ENCODE peak calls at places on chromosomes 4 and X, in five cellular contexts. L is T-helper 9 cell, Y is HCEC 1CT, H is H1, B is GM23248. F is an unnamed sample.

GRCh38 chr4:7206385-7206784 is 14.0 kb downstream of the SORCS2 start:
- DNase-seq in L (no peak), H (no peak), B (peak), Y (no peak), F (no peak)

GRCh38 chrX:21806691-21807090 is 32.7 kb upstream of the MBTPS2 start:
- DNase-seq in B (peak), Y (peak), L (no peak), H (no peak), F (no peak)

GRCh38 chr4:52251864-52252263 is 200.8 kb downstream of the SPATA18 start:
- DNase-seq in Y (no peak), B (peak), L (no peak), H (no peak), F (no peak)

GRCh38 chr4:10184051-10184450 is 67.5 kb upstream of the WDR1 start:
- DNase-seq in B (peak), Y (no peak), L (no peak), H (no peak), F (no peak)

GRCh38 chr4:40185830-40186664 is 10.8 kb upstream of the RHOH start:
- DNase-seq in L (no peak), Y (peak), H (no peak), B (peak), F (no peak)

GRCh38 chr4:107682306-107682705 is 37.7 kb downstream of the PAPSS1 start:
- DNase-seq in B (no peak), L (no peak), H (no peak), Y (no peak), F (no peak)

GRCh38 chr4:72909461-72909860 is 160.1 kb downstream of the COX18 start:
- DNase-seq in H (no peak), Y (no peak), L (no peak), B (peak), F (no peak)

GRCh38 chr4:128288689-128289106 is 1.1 kb upstream of the PGRMC2 start:
- DNase-seq in Y (no peak), L (peak), B (no peak), H (no peak), F (peak)

GRCh38 chrX:6095469-6095868 is 133.2 kb downstream of the NLGN4X start:
- DNase-seq in L (no peak), H (no peak), B (no peak), Y (no peak), F (no peak)

GRCh38 chrX:125205084-125205917 is 114.4 kb upstream of the TEX13C start:
- DNase-seq in B (peak), L (no peak), Y (no peak), H (no peak), F (no peak)

GRCh38 chrX:120372667-120373370 is 10.9 kb downstream of the ATP1B4 start:
- DNase-seq in Y (no peak), H (no peak), B (no peak), L (no peak), F (no peak)

GRCh38 chrX:80578518-80579105 is 158.4 kb downstream of the TENT5D start:
- DNase-seq in H (no peak), B (peak), L (no peak), Y (peak), F (no peak)

GRCh38 chrX:9532349-9532748 is 67.5 kb downstream of the TBL1X start:
- DNase-seq in B (no peak), L (no peak), Y (no peak), H (no peak), F (no peak)

GRCh38 chr4:105683038-105683437 is 25.5 kb downstream of the INTS12 start:
- DNase-seq in L (no peak), H (no peak), Y (no peak), B (no peak), F (no peak)

GRCh38 chr4:152700151-152700550 is 20.4 kb upstream of the TMEM154 start:
- DNase-seq in B (no peak), Y (no peak), H (no peak), L (no peak), F (no peak)

GRCh38 chr4:18869166-18869565 is 847.6 kb upstream of the LCORL start:
- DNase-seq in Y (no peak), B (no peak), H (no peak), L (no peak), F (no peak)

GRCh38 chrX:42530027-42530426 is 247.9 kb downstream of the PPP1R2C start:
- DNase-seq in Y (no peak), L (no peak), H (no peak), B (peak), F (no peak)

F was measured in effector CD4-positive, alpha-beta T cell.